ENCODE peak calls at places on chromosomes 5 and 9, in nine cellular contexts. H, M, N, K, Z, P, R, F and E are unnamed samples.

GRCh38 chr5:105836263-105836662 is 1834.5 kb downstream of the EFNA5 start:
- DNase-seq in P (no peak), K (no peak), R (no peak), N (no peak), F (no peak), H (no peak), M (peak; percentile 74), Z (no peak), E (no peak)

GRCh38 chr5:38022621-38023020 is 182.8 kb upstream of the GDNF start:
- DNase-seq in P (no peak), K (no peak), N (no peak), M (no peak), Z (no peak), R (no peak), H (no peak), F (no peak), E (no peak)

GRCh38 chr5:178350361-178351220 is 118.0 kb upstream of the PHYKPL start:
- DNase-seq in M (no peak), Z (no peak), R (no peak), N (no peak), F (peak; percentile 64), K (no peak), H (no peak), P (no peak), E (no peak)

GRCh38 chr9:130212543-130213297 is 40.5 kb downstream of the NCS1 start:
- DNase-seq in H (no peak), Z (no peak), K (no peak), N (no peak), F (no peak), P (no peak), M (no peak), R (no peak), E (no peak)

GRCh38 chr5:79990598-79991507 is at the start of gene MTX3:
- DNase-seq in Z (peak; percentile 61), M (peak; percentile 93), F (peak; percentile 89), P (peak; percentile 92), R (peak; percentile 93), K (peak; percentile 98), H (peak; percentile 91), N (peak; percentile 76), E (peak; percentile 93)

GRCh38 chr9:69485466-69485865 is 160.5 kb downstream of the ENTREP1 start:
- DNase-seq in P (no peak), H (peak; percentile 11), F (no peak), R (no peak), M (no peak), Z (no peak), K (no peak), N (no peak), E (no peak)

GRCh38 chr5:55063220-55063863 is 39.1 kb upstream of the GZMA start:
- DNase-seq in R (no peak), K (no peak), M (peak; percentile 64), H (no peak), F (no peak), Z (no peak), N (peak; percentile 61), P (no peak), E (no peak)

GRCh38 chr9:100472725-100473261 is at the start of gene TMEFF1:
- DNase-seq in M (peak; percentile 66), H (peak; percentile 81), K (peak; percentile 91), N (peak; percentile 18), P (peak; percentile 76), Z (no peak), F (peak; percentile 97), R (peak; percentile 85), E (peak; percentile 94)

GRCh38 chr5:36788365-36788764 is 88.2 kb upstream of the NIPBL start:
- DNase-seq in F (no peak), K (no peak), Z (no peak), H (no peak), N (no peak), R (no peak), P (no peak), M (no peak), E (no peak)

GRCh38 chr9:72721086-72721485 is 199.7 kb downstream of the TMC1 start:
- DNase-seq in K (peak; percentile 74), R (no peak), F (no peak), Z (no peak), M (no peak), P (no peak), N (no peak), H (no peak), E (peak; percentile 32)

GRCh38 chr5:2779459-2779858 is 28.0 kb upstream of the IRX2 start:
- DNase-seq in F (no peak), R (no peak), Z (no peak), M (no peak), K (no peak), H (no peak), P (no peak), N (peak; percentile 35), E (no peak)

GRCh38 chr5:124876983-124877382 is 130.5 kb upstream of the ZNF608 start:
- DNase-seq in Z (no peak), R (no peak), K (no peak), M (no peak), H (no peak), F (no peak), P (no peak), N (no peak), E (no peak)

GRCh38 chr5:173686950-173687349 is 70.5 kb upstream of the BOD1 start:
- DNase-seq in H (no peak), N (no peak), K (no peak), F (no peak), R (peak; percentile 44), P (no peak), Z (no peak), M (no peak), E (no peak)

GRCh38 chr5:173689171-173689676 is 72.8 kb upstream of the BOD1 start:
- DNase-seq in N (no peak), H (peak; percentile 71), Z (no peak), K (peak; percentile 31), R (no peak), P (no peak), F (no peak), M (no peak), E (peak; percentile 24)

GRCh38 chr5:173691931-173692330 is 75.5 kb upstream of the BOD1 start:
- DNase-seq in R (no peak), N (no peak), K (no peak), P (no peak), Z (no peak), F (no peak), H (no peak), M (no peak), E (no peak)

GRCh38 chr5:173689713-173690360 is 73.4 kb upstream of the BOD1 start:
- DNase-seq in Z (no peak), N (no peak), H (no peak), P (no peak), F (peak; percentile 39), R (peak; percentile 76), K (no peak), M (no peak), E (no peak)

GRCh38 chr5:173688708-173689107 is 72.3 kb upstream of the BOD1 start:
- DNase-seq in R (no peak), K (no peak), Z (no peak), F (no peak), H (no peak), N (no peak), P (no peak), M (no peak), E (no peak)
- H3K27ac ChIP-seq in R (peak overlapping the region; percentile 68), K (no peak overlapping the region), Z (no peak overlapping the region), F (no peak overlapping the region), H (peak overlapping the region; percentile 88), N (no peak overlapping the region), P (no peak overlapping the region), M (no peak overlapping the region), E (no peak overlapping the region)

GRCh38 chr9:19486803-19487202 is 78.0 kb downstream of the ACER2 start:
- DNase-seq in Z (no peak), K (no peak), F (no peak), N (peak; percentile 65), M (no peak), R (no peak), P (no peak), H (no peak), E (no peak)

GRCh38 chr9:19481971-19482404 is 73.2 kb downstream of the ACER2 start:
- DNase-seq in H (no peak), R (no peak), F (no peak), P (no peak), Z (no peak), M (no peak), N (no peak), K (no peak), E (no peak)

GRCh38 chr9:19488721-19489120 is 79.9 kb downstream of the ACER2 start:
- DNase-seq in N (no peak), M (no peak), H (no peak), Z (no peak), K (no peak), P (no peak), R (no peak), F (no peak), E (no peak)

GRCh38 chr9:19484699-19485098 is 75.9 kb downstream of the ACER2 start:
- DNase-seq in P (no peak), M (no peak), F (no peak), K (no peak), R (no peak), H (no peak), N (no peak), Z (no peak), E (no peak)

DNA sequence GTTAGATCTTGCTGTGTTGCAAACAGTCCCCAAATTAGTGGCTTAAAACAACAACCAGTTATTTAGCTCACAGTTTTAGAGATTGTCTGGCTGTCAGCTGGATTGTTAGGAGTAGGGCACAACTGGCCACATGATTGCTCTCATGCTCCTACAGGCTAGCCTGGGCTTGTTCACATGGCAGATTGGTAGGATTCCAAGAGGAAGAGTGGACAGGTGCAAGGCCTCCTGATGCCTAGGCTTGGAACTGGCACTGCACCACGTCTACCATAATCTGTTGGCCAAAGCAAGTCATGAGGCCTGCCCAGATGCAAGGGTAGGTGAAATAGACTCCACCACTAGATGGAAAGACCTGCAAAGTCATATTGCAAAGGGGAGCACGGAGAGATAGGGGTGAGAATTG is 76.4 kb downstream of the ACER2 start:
- DNase-seq in H (no peak), R (no peak), Z (no peak), P (no peak), K (no peak), N (no peak), F (no peak), M (no peak), E (no peak)
- TF ChIP-seq EZH2phosphoT487 in H (no peak), R (no peak), Z (no peak), P (no peak), K (no peak), N (no peak), F (no peak), M (no peak), E (no peak)

DNA sequence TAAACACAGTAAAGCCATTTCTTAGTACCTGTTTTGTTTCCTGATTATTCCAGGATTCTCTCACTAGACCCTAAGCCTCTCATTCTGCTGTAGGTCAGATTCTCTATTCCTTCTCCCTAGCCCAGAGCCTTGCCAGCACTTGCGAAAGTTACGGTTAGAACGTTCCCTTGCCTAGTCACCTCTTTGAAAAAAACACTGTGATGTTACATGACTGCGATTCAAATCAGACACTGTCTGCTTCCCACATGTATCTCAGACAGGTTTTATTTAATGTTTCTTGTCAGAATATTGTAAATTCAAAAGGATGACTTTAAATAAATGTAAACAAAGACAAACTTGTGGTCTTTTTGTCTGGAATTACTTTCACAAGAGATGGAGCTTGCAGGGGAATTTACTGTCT is 116.5 kb upstream of the OTULINL start:
- DNase-seq in P (no peak), K (no peak), M (peak; percentile 66), Z (no peak), R (no peak), H (no peak), F (no peak), N (no peak), E (no peak)
- H3K36me3 ChIP-seq in P (no peaks in the 10 kb centered on the region), K (peaks cover 11% of the 10 kb centered on the region), M (peaks cover 97% of the 10 kb centered on the region), Z (peaks cover 30% of the 10 kb centered on the region), R (peaks cover 3% of the 10 kb centered on the region), H (no peaks in the 10 kb centered on the region), F (peaks cover 98% of the 10 kb centered on the region), N (peaks cover 89% of the 10 kb centered on the region), E (peaks cover 4% of the 10 kb centered on the region)

GRCh38 chr9:36392489-36392888 is 7.6 kb downstream of the RNF38 start:
- DNase-seq in H (no peak), R (no peak), K (no peak), Z (no peak), N (no peak), P (no peak), F (no peak), M (no peak), E (no peak)
- H3K27ac ChIP-seq in H (no peak overlapping the region), R (no peak overlapping the region), K (peak overlapping the region; percentile 74), Z (no peak overlapping the region), N (no peak overlapping the region), P (no peak overlapping the region), F (no peak overlapping the region), M (no peak overlapping the region), E (peak overlapping the region; percentile 2)